ENCODE peak calls at places on chromosome 5, in eight cellular contexts. One of them, this sample, is unnamed.
A peak's percentile ranks its signal among the peaks of the same experiment; 100 is the strongest.

GRCh38 chr5:172573115-172573882 is 67.8 kb upstream of the NEURL1B start:
- DNase-seq in CD8-positive, alpha-beta memory T cell: no peak
- DNase-seq in stimulated activated naive CD4-positive, alpha-beta T cell: no peak
- DNase-seq in coronary artery: no peak
- DNase-seq in non-pigmented ciliary epithelial cell: no peak
- DNase-seq in PC-3: no peak
- DNase-seq in Calu3: no peak
- DNase-seq in activated CD4-positive, alpha-beta T cell treated with anti-CD3 and anti-CD28 coated beads, Interleukin-2, amount 10 ng/mL, durations not matched to agents 7 days and 5 days: no peak
- DNase-seq in this sample: no peak

GRCh38 chr5:134736173-134736812 is 2.1 kb upstream of the CAMLG start:
- DNase-seq in activated CD4-positive, alpha-beta T cell treated with anti-CD3 and anti-CD28 coated beads, Interleukin-2, amount 10 ng/mL, durations not matched to agents 7 days and 5 days: no peak
- DNase-seq in non-pigmented ciliary epithelial cell: no peak
- DNase-seq in CD8-positive, alpha-beta memory T cell: no peak
- DNase-seq in stimulated activated naive CD4-positive, alpha-beta T cell: no peak
- DNase-seq in Calu3: no peak
- DNase-seq in PC-3: no peak
- DNase-seq in coronary artery: no peak
- DNase-seq in this sample: no peak

GRCh38 chr5:138077064-138077696 is 6.7 kb upstream of the WNT8A start:
- DNase-seq in coronary artery: no peak
- DNase-seq in CD8-positive, alpha-beta memory T cell: peak; percentile 24
- DNase-seq in stimulated activated naive CD4-positive, alpha-beta T cell: peak; percentile 24
- DNase-seq in non-pigmented ciliary epithelial cell: peak; percentile 26
- DNase-seq in PC-3: peak; percentile 72
- DNase-seq in Calu3: peak; percentile 70
- DNase-seq in activated CD4-positive, alpha-beta T cell treated with anti-CD3 and anti-CD28 coated beads, Interleukin-2, amount 10 ng/mL, durations not matched to agents 7 days and 5 days: peak; percentile 56
- DNase-seq in this sample: peak; percentile 68

GRCh38 chr5:94691947-94692346 is 73.5 kb downstream of the SLF1 start:
- DNase-seq in activated CD4-positive, alpha-beta T cell treated with anti-CD3 and anti-CD28 coated beads, Interleukin-2, amount 10 ng/mL, durations not matched to agents 7 days and 5 days: no peak
- DNase-seq in CD8-positive, alpha-beta memory T cell: no peak
- DNase-seq in Calu3: no peak
- DNase-seq in non-pigmented ciliary epithelial cell: peak; percentile 69
- DNase-seq in stimulated activated naive CD4-positive, alpha-beta T cell: no peak
- DNase-seq in coronary artery: no peak
- DNase-seq in PC-3: peak; percentile 32
- DNase-seq in this sample: no peak

GRCh38 chr5:102421647-102422046 is 77.2 kb downstream of the SLCO6A1 start:
- DNase-seq in PC-3: peak; percentile 72
- DNase-seq in activated CD4-positive, alpha-beta T cell treated with anti-CD3 and anti-CD28 coated beads, Interleukin-2, amount 10 ng/mL, durations not matched to agents 7 days and 5 days: no peak
- DNase-seq in CD8-positive, alpha-beta memory T cell: no peak
- DNase-seq in stimulated activated naive CD4-positive, alpha-beta T cell: no peak
- DNase-seq in non-pigmented ciliary epithelial cell: no peak
- DNase-seq in coronary artery: no peak
- DNase-seq in Calu3: peak; percentile 68
- DNase-seq in this sample: no peak

GRCh38 chr5:149901511-149901910 is 43.1 kb downstream of the PDE6A start:
- DNase-seq in stimulated activated naive CD4-positive, alpha-beta T cell: no peak
- DNase-seq in activated CD4-positive, alpha-beta T cell treated with anti-CD3 and anti-CD28 coated beads, Interleukin-2, amount 10 ng/mL, durations not matched to agents 7 days and 5 days: peak; percentile 22
- DNase-seq in CD8-positive, alpha-beta memory T cell: no peak
- DNase-seq in coronary artery: no peak
- DNase-seq in PC-3: no peak
- DNase-seq in non-pigmented ciliary epithelial cell: no peak
- DNase-seq in Calu3: no peak
- DNase-seq in this sample: no peak

GRCh38 chr5:54278031-54278830 is 32.1 kb downstream of the ARL15 start:
- DNase-seq in non-pigmented ciliary epithelial cell: no peak
- DNase-seq in CD8-positive, alpha-beta memory T cell: no peak
- DNase-seq in Calu3: no peak
- DNase-seq in stimulated activated naive CD4-positive, alpha-beta T cell: no peak
- DNase-seq in PC-3: no peak
- DNase-seq in activated CD4-positive, alpha-beta T cell treated with anti-CD3 and anti-CD28 coated beads, Interleukin-2, amount 10 ng/mL, durations not matched to agents 7 days and 5 days: no peak
- DNase-seq in coronary artery: no peak
- DNase-seq in this sample: no peak

GRCh38 chr5:2388005-2388361 is 363.5 kb downstream of the IRX2 start:
- DNase-seq in CD8-positive, alpha-beta memory T cell: no peak
- DNase-seq in stimulated activated naive CD4-positive, alpha-beta T cell: no peak
- DNase-seq in non-pigmented ciliary epithelial cell: no peak
- DNase-seq in PC-3: no peak
- DNase-seq in coronary artery: no peak
- DNase-seq in activated CD4-positive, alpha-beta T cell treated with anti-CD3 and anti-CD28 coated beads, Interleukin-2, amount 10 ng/mL, durations not matched to agents 7 days and 5 days: no peak
- DNase-seq in Calu3: no peak
- DNase-seq in this sample: no peak

GRCh38 chr5:1064383-1065142 is 47.3 kb downstream of the SLC12A7 start:
- DNase-seq in stimulated activated naive CD4-positive, alpha-beta T cell: no peak
- DNase-seq in Calu3: no peak
- DNase-seq in activated CD4-positive, alpha-beta T cell treated with anti-CD3 and anti-CD28 coated beads, Interleukin-2, amount 10 ng/mL, durations not matched to agents 7 days and 5 days: no peak
- DNase-seq in CD8-positive, alpha-beta memory T cell: no peak
- DNase-seq in coronary artery: no peak
- DNase-seq in non-pigmented ciliary epithelial cell: no peak
- DNase-seq in PC-3: no peak
- DNase-seq in this sample: no peak

GRCh38 chr5:115842952-115843351 is 1.2 kb downstream of the AP3S1 start:
- DNase-seq in non-pigmented ciliary epithelial cell: no peak
- DNase-seq in PC-3: no peak
- DNase-seq in coronary artery: no peak
- DNase-seq in stimulated activated naive CD4-positive, alpha-beta T cell: no peak
- DNase-seq in activated CD4-positive, alpha-beta T cell treated with anti-CD3 and anti-CD28 coated beads, Interleukin-2, amount 10 ng/mL, durations not matched to agents 7 days and 5 days: no peak
- DNase-seq in Calu3: no peak
- DNase-seq in CD8-positive, alpha-beta memory T cell: no peak
- DNase-seq in this sample: no peak

GRCh38 chr5:174491265-174491664 is 233.1 kb upstream of the MSX2 start:
- DNase-seq in activated CD4-positive, alpha-beta T cell treated with anti-CD3 and anti-CD28 coated beads, Interleukin-2, amount 10 ng/mL, durations not matched to agents 7 days and 5 days: no peak
- DNase-seq in PC-3: no peak
- DNase-seq in coronary artery: no peak
- DNase-seq in non-pigmented ciliary epithelial cell: no peak
- DNase-seq in Calu3: no peak
- DNase-seq in CD8-positive, alpha-beta memory T cell: no peak
- DNase-seq in stimulated activated naive CD4-positive, alpha-beta T cell: no peak
- DNase-seq in this sample: no peak

GRCh38 chr5:61949680-61950435 is 356.1 kb upstream of the KIF2A start:
- DNase-seq in activated CD4-positive, alpha-beta T cell treated with anti-CD3 and anti-CD28 coated beads, Interleukin-2, amount 10 ng/mL, durations not matched to agents 7 days and 5 days: no peak
- DNase-seq in non-pigmented ciliary epithelial cell: no peak
- DNase-seq in PC-3: no peak
- DNase-seq in CD8-positive, alpha-beta memory T cell: no peak
- DNase-seq in coronary artery: no peak
- DNase-seq in stimulated activated naive CD4-positive, alpha-beta T cell: no peak
- DNase-seq in Calu3: no peak
- DNase-seq in this sample: no peak

GRCh38 chr5:146068977-146069779 is 36.2 kb downstream of the PLAC8L1 start:
- DNase-seq in non-pigmented ciliary epithelial cell: no peak
- DNase-seq in stimulated activated naive CD4-positive, alpha-beta T cell: no peak
- DNase-seq in CD8-positive, alpha-beta memory T cell: no peak
- DNase-seq in coronary artery: no peak
- DNase-seq in PC-3: no peak
- DNase-seq in Calu3: no peak
- DNase-seq in activated CD4-positive, alpha-beta T cell treated with anti-CD3 and anti-CD28 coated beads, Interleukin-2, amount 10 ng/mL, durations not matched to agents 7 days and 5 days: no peak
- DNase-seq in this sample: no peak

GRCh38 chr5:132277971-132278964 is 15.9 kb upstream of the SLC22A4 start:
- DNase-seq in stimulated activated naive CD4-positive, alpha-beta T cell: no peak
- DNase-seq in Calu3: no peak
- DNase-seq in coronary artery: no peak
- DNase-seq in non-pigmented ciliary epithelial cell: no peak
- DNase-seq in CD8-positive, alpha-beta memory T cell: no peak
- DNase-seq in activated CD4-positive, alpha-beta T cell treated with anti-CD3 and anti-CD28 coated beads, Interleukin-2, amount 10 ng/mL, durations not matched to agents 7 days and 5 days: no peak
- DNase-seq in PC-3: no peak
- DNase-seq in this sample: no peak

GRCh38 chr5:137630972-137631370 is 104.9 kb downstream of the KLHL3 start:
- DNase-seq in CD8-positive, alpha-beta memory T cell: no peak
- DNase-seq in non-pigmented ciliary epithelial cell: no peak
- DNase-seq in activated CD4-positive, alpha-beta T cell treated with anti-CD3 and anti-CD28 coated beads, Interleukin-2, amount 10 ng/mL, durations not matched to agents 7 days and 5 days: no peak
- DNase-seq in Calu3: no peak
- DNase-seq in PC-3: no peak
- DNase-seq in coronary artery: no peak
- DNase-seq in stimulated activated naive CD4-positive, alpha-beta T cell: no peak
- DNase-seq in this sample: no peak

GRCh38 chr5:119302916-119303897 is 52.6 kb upstream of the TNFAIP8 start:
- DNase-seq in activated CD4-positive, alpha-beta T cell treated with anti-CD3 and anti-CD28 coated beads, Interleukin-2, amount 10 ng/mL, durations not matched to agents 7 days and 5 days: no peak
- DNase-seq in coronary artery: no peak
- DNase-seq in non-pigmented ciliary epithelial cell: peak; percentile 96
- DNase-seq in CD8-positive, alpha-beta memory T cell: no peak
- DNase-seq in PC-3: peak; percentile 85
- DNase-seq in Calu3: peak; percentile 79
- DNase-seq in stimulated activated naive CD4-positive, alpha-beta T cell: no peak
- DNase-seq in this sample: no peak

GRCh38 chr5:36054646-36055045 is 12.0 kb downstream of the UGT3A2 start:
- DNase-seq in activated CD4-positive, alpha-beta T cell treated with anti-CD3 and anti-CD28 coated beads, Interleukin-2, amount 10 ng/mL, durations not matched to agents 7 days and 5 days: no peak
- DNase-seq in coronary artery: no peak
- DNase-seq in stimulated activated naive CD4-positive, alpha-beta T cell: no peak
- DNase-seq in PC-3: no peak
- DNase-seq in non-pigmented ciliary epithelial cell: no peak
- DNase-seq in CD8-positive, alpha-beta memory T cell: no peak
- DNase-seq in Calu3: no peak
- DNase-seq in this sample: no peak

GRCh38 chr5:10668697-10669096 is 92.3 kb downstream of the DAP start:
- DNase-seq in CD8-positive, alpha-beta memory T cell: no peak
- DNase-seq in coronary artery: no peak
- DNase-seq in Calu3: no peak
- DNase-seq in activated CD4-positive, alpha-beta T cell treated with anti-CD3 and anti-CD28 coated beads, Interleukin-2, amount 10 ng/mL, durations not matched to agents 7 days and 5 days: no peak
- DNase-seq in stimulated activated naive CD4-positive, alpha-beta T cell: no peak
- DNase-seq in non-pigmented ciliary epithelial cell: no peak
- DNase-seq in PC-3: peak; percentile 75
- DNase-seq in this sample: no peak

GRCh38 chr5:138900281-138900965 is 25.3 kb upstream of the LRRTM2 start:
- DNase-seq in coronary artery: no peak
- DNase-seq in PC-3: no peak
- DNase-seq in stimulated activated naive CD4-positive, alpha-beta T cell: no peak
- DNase-seq in activated CD4-positive, alpha-beta T cell treated with anti-CD3 and anti-CD28 coated beads, Interleukin-2, amount 10 ng/mL, durations not matched to agents 7 days and 5 days: peak; percentile 7
- DNase-seq in non-pigmented ciliary epithelial cell: peak; percentile 47
- DNase-seq in CD8-positive, alpha-beta memory T cell: no peak
- DNase-seq in Calu3: no peak
- DNase-seq in this sample: no peak

GRCh38 chr5:1901081-1901480 is 18.4 kb upstream of the IRX4 start:
- DNase-seq in Calu3: no peak
- DNase-seq in CD8-positive, alpha-beta memory T cell: no peak
- DNase-seq in activated CD4-positive, alpha-beta T cell treated with anti-CD3 and anti-CD28 coated beads, Interleukin-2, amount 10 ng/mL, durations not matched to agents 7 days and 5 days: no peak
- DNase-seq in non-pigmented ciliary epithelial cell: no peak
- DNase-seq in stimulated activated naive CD4-positive, alpha-beta T cell: no peak
- DNase-seq in PC-3: no peak
- DNase-seq in coronary artery: no peak
- DNase-seq in this sample: no peak

GRCh38 chr5:156497816-156498215 is 170.9 kb downstream of the SGCD start:
- DNase-seq in coronary artery: no peak
- DNase-seq in non-pigmented ciliary epithelial cell: no peak
- DNase-seq in PC-3: no peak
- DNase-seq in CD8-positive, alpha-beta memory T cell: no peak
- DNase-seq in stimulated activated naive CD4-positive, alpha-beta T cell: no peak
- DNase-seq in activated CD4-positive, alpha-beta T cell treated with anti-CD3 and anti-CD28 coated beads, Interleukin-2, amount 10 ng/mL, durations not matched to agents 7 days and 5 days: no peak
- DNase-seq in Calu3: no peak
- DNase-seq in this sample: no peak

GRCh38 chr5:181044093-181044599 is 4.1 kb downstream of the BTNL9 start:
- DNase-seq in coronary artery: no peak
- DNase-seq in stimulated activated naive CD4-positive, alpha-beta T cell: no peak
- DNase-seq in activated CD4-positive, alpha-beta T cell treated with anti-CD3 and anti-CD28 coated beads, Interleukin-2, amount 10 ng/mL, durations not matched to agents 7 days and 5 days: no peak
- DNase-seq in CD8-positive, alpha-beta memory T cell: no peak
- DNase-seq in non-pigmented ciliary epithelial cell: no peak
- DNase-seq in Calu3: no peak
- DNase-seq in PC-3: no peak
- DNase-seq in this sample: no peak

GRCh38 chr5:135484563-135485157 is 32.5 kb upstream of the TIFAB start:
- DNase-seq in non-pigmented ciliary epithelial cell: no peak
- DNase-seq in CD8-positive, alpha-beta memory T cell: no peak
- DNase-seq in coronary artery: no peak
- DNase-seq in activated CD4-positive, alpha-beta T cell treated with anti-CD3 and anti-CD28 coated beads, Interleukin-2, amount 10 ng/mL, durations not matched to agents 7 days and 5 days: no peak
- DNase-seq in PC-3: no peak
- DNase-seq in stimulated activated naive CD4-positive, alpha-beta T cell: no peak
- DNase-seq in Calu3: no peak
- DNase-seq in this sample: no peak

GRCh38 chr5:168916266-168916665 is 337.1 kb upstream of the PANK3 start:
- DNase-seq in CD8-positive, alpha-beta memory T cell: no peak
- DNase-seq in PC-3: no peak
- DNase-seq in activated CD4-positive, alpha-beta T cell treated with anti-CD3 and anti-CD28 coated beads, Interleukin-2, amount 10 ng/mL, durations not matched to agents 7 days and 5 days: no peak
- DNase-seq in coronary artery: no peak
- DNase-seq in Calu3: no peak
- DNase-seq in stimulated activated naive CD4-positive, alpha-beta T cell: no peak
- DNase-seq in non-pigmented ciliary epithelial cell: no peak
- DNase-seq in this sample: no peak

GRCh38 chr5:174424219-174425053 is 299.9 kb upstream of the MSX2 start:
- DNase-seq in PC-3: peak; percentile 26
- DNase-seq in activated CD4-positive, alpha-beta T cell treated with anti-CD3 and anti-CD28 coated beads, Interleukin-2, amount 10 ng/mL, durations not matched to agents 7 days and 5 days: no peak
- DNase-seq in non-pigmented ciliary epithelial cell: no peak
- DNase-seq in CD8-positive, alpha-beta memory T cell: no peak
- DNase-seq in stimulated activated naive CD4-positive, alpha-beta T cell: no peak
- DNase-seq in Calu3: no peak
- DNase-seq in coronary artery: no peak
- DNase-seq in this sample: no peak

GRCh38 chr5:32507738-32508434 is 63.3 kb upstream of the ZFR start:
- DNase-seq in activated CD4-positive, alpha-beta T cell treated with anti-CD3 and anti-CD28 coated beads, Interleukin-2, amount 10 ng/mL, durations not matched to agents 7 days and 5 days: no peak
- DNase-seq in PC-3: peak; percentile 99
- DNase-seq in non-pigmented ciliary epithelial cell: no peak
- DNase-seq in coronary artery: no peak
- DNase-seq in CD8-positive, alpha-beta memory T cell: no peak
- DNase-seq in stimulated activated naive CD4-positive, alpha-beta T cell: no peak
- DNase-seq in Calu3: no peak
- DNase-seq in this sample: no peak

GRCh38 chr5:160444407-160444806 is 22.8 kb downstream of the PTTG1 start:
- DNase-seq in Calu3: no peak
- DNase-seq in stimulated activated naive CD4-positive, alpha-beta T cell: no peak
- DNase-seq in coronary artery: no peak
- DNase-seq in PC-3: no peak
- DNase-seq in non-pigmented ciliary epithelial cell: no peak
- DNase-seq in activated CD4-positive, alpha-beta T cell treated with anti-CD3 and anti-CD28 coated beads, Interleukin-2, amount 10 ng/mL, durations not matched to agents 7 days and 5 days: no peak
- DNase-seq in CD8-positive, alpha-beta memory T cell: no peak
- DNase-seq in this sample: no peak

GRCh38 chr5:65327582-65327981 is 154.1 kb downstream of the ADAMTS6 start:
- DNase-seq in non-pigmented ciliary epithelial cell: peak; percentile 60
- DNase-seq in Calu3: no peak
- DNase-seq in coronary artery: no peak
- DNase-seq in activated CD4-positive, alpha-beta T cell treated with anti-CD3 and anti-CD28 coated beads, Interleukin-2, amount 10 ng/mL, durations not matched to agents 7 days and 5 days: no peak
- DNase-seq in PC-3: peak; percentile 64
- DNase-seq in stimulated activated naive CD4-positive, alpha-beta T cell: no peak
- DNase-seq in CD8-positive, alpha-beta memory T cell: no peak
- DNase-seq in this sample: no peak

GRCh38 chr5:96336351-96336985 is 96.6 kb downstream of the PCSK1 start:
- DNase-seq in stimulated activated naive CD4-positive, alpha-beta T cell: peak; percentile 5
- DNase-seq in non-pigmented ciliary epithelial cell: peak; percentile 86
- DNase-seq in activated CD4-positive, alpha-beta T cell treated with anti-CD3 and anti-CD28 coated beads, Interleukin-2, amount 10 ng/mL, durations not matched to agents 7 days and 5 days: peak; percentile 73
- DNase-seq in CD8-positive, alpha-beta memory T cell: peak; percentile 20
- DNase-seq in coronary artery: peak; percentile 81
- DNase-seq in Calu3: peak; percentile 77
- DNase-seq in PC-3: peak; percentile 85
- DNase-seq in this sample: peak; percentile 57

GRCh38 chr5:135333737-135334515 is 65.1 kb downstream of the MACROH2A1 start:
- DNase-seq in Calu3: no peak
- DNase-seq in CD8-positive, alpha-beta memory T cell: no peak
- DNase-seq in activated CD4-positive, alpha-beta T cell treated with anti-CD3 and anti-CD28 coated beads, Interleukin-2, amount 10 ng/mL, durations not matched to agents 7 days and 5 days: no peak
- DNase-seq in PC-3: no peak
- DNase-seq in coronary artery: no peak
- DNase-seq in non-pigmented ciliary epithelial cell: no peak
- DNase-seq in stimulated activated naive CD4-positive, alpha-beta T cell: no peak
- DNase-seq in this sample: no peak

GRCh38 chr5:56314536-56314935 is 81.4 kb upstream of the ANKRD55 start:
- DNase-seq in Calu3: no peak
- DNase-seq in stimulated activated naive CD4-positive, alpha-beta T cell: no peak
- DNase-seq in PC-3: peak; percentile 7
- DNase-seq in coronary artery: no peak
- DNase-seq in CD8-positive, alpha-beta memory T cell: no peak
- DNase-seq in non-pigmented ciliary epithelial cell: no peak
- DNase-seq in activated CD4-positive, alpha-beta T cell treated with anti-CD3 and anti-CD28 coated beads, Interleukin-2, amount 10 ng/mL, durations not matched to agents 7 days and 5 days: no peak
- DNase-seq in this sample: no peak

GRCh38 chr5:71809446-71809845 is 90.4 kb downstream of the CARTPT start:
- DNase-seq in CD8-positive, alpha-beta memory T cell: no peak
- DNase-seq in coronary artery: no peak
- DNase-seq in PC-3: no peak
- DNase-seq in Calu3: no peak
- DNase-seq in stimulated activated naive CD4-positive, alpha-beta T cell: no peak
- DNase-seq in non-pigmented ciliary epithelial cell: no peak
- DNase-seq in activated CD4-positive, alpha-beta T cell treated with anti-CD3 and anti-CD28 coated beads, Interleukin-2, amount 10 ng/mL, durations not matched to agents 7 days and 5 days: no peak
- DNase-seq in this sample: no peak

This sample was measured in neural crest cell.